ENCODE peak calls at places on chromosomes 7 and 10, in six cellular contexts. S, L, D, G, V and K are unnamed samples.

GRCh38 chr10:88565072-88565471 is 18.0 kb downstream of the RNLS start:
- DNase-seq in V (peak; percentile 30), S (no peak), D (peak; percentile 61), G (no peak), L (no peak), K (no peak)

GRCh38 chr7:108189733-108190388 is 59.7 kb upstream of the LAMB4 start:
- DNase-seq in V (no peak), G (no peak), L (no peak), S (no peak), D (no peak), K (no peak)

GRCh38 chr7:69775231-69775771 is 177.0 kb downstream of the AUTS2 start:
- DNase-seq in L (no peak), S (no peak), V (peak; percentile 25), D (no peak), G (no peak), K (no peak)

GRCh38 chr10:23530079-23530478 is 91.2 kb downstream of the OTUD1 start:
- DNase-seq in L (no peak), G (no peak), V (peak; percentile 16), D (peak; percentile 31), S (no peak), K (no peak)

GRCh38 chr7:34844401-34844800 is 186.4 kb downstream of the NPSR1 start:
- DNase-seq in V (no peak), D (no peak), L (no peak), G (no peak), S (no peak), K (no peak)

GRCh38 chr7:75983471-75984129 is 10.8 kb downstream of the TMEM120A start:
- DNase-seq in V (peak; percentile 91), G (no peak), D (no peak), S (no peak), L (no peak), K (no peak)

GRCh38 chr7:130695840-130696239 is 9.5 kb upstream of the TSGA13 start:
- DNase-seq in S (no peak), D (peak; percentile 45), G (no peak), L (no peak), V (peak; percentile 53), K (no peak)

GRCh38 chr10:35795131-35795819 is 153.2 kb upstream of the FZD8 start:
- DNase-seq in S (no peak), D (peak; percentile 64), V (no peak), G (no peak), L (no peak), K (no peak)

GRCh38 chr10:47421057-47421952 is 37.2 kb upstream of the ZNF488 start:
- DNase-seq in S (no peak), L (no peak), V (peak; percentile 31), D (peak; percentile 91), G (no peak), K (no peak)

GRCh38 chr7:149787428-149788299 is 14.3 kb upstream of the ZNF467 start:
- DNase-seq in L (no peak), G (no peak), S (no peak), D (no peak), V (peak; percentile 81), K (no peak)

GRCh38 chr7:148334959-148335577 is 255.5 kb upstream of the C7orf33 start:
- DNase-seq in G (no peak), L (no peak), S (no peak), V (peak; percentile 15), D (no peak), K (no peak)

GRCh38 chr7:74009719-74010118 is 18.3 kb upstream of the ELN start:
- DNase-seq in S (no peak), G (no peak), D (no peak), V (no peak), L (no peak), K (no peak)

GRCh38 chr10:103793920-103794883 is 61.2 kb downstream of the SH3PXD2A start:
- DNase-seq in L (no peak), G (no peak), D (no peak), V (no peak), S (no peak), K (no peak)

GRCh38 chr10:63491558-63492316 is 26.0 kb upstream of the JMJD1C start:
- DNase-seq in G (no peak), S (no peak), D (peak; percentile 74), L (no peak), V (no peak), K (no peak)

GRCh38 chr7:124597509-124597908 is 168.1 kb downstream of the GPR37 start:
- DNase-seq in V (no peak), D (no peak), S (no peak), G (no peak), L (no peak), K (no peak)

GRCh38 chr7:41107938-41108448 is 594.9 kb downstream of the INHBA start:
- DNase-seq in D (peak; percentile 57), V (no peak), G (no peak), L (no peak), S (no peak), K (no peak)

GRCh38 chr10:101778781-101779543 is 3.0 kb upstream of the FGF8 start:
- DNase-seq in G (peak; percentile 61), V (peak; percentile 82), L (no peak), S (no peak), D (no peak), K (peak; percentile 52)

GRCh38 chr7:1349351-1349761 is 109.9 kb downstream of the MICALL2 start:
- DNase-seq in G (no peak), D (no peak), V (no peak), L (no peak), S (no peak), K (no peak)